ENCODE peak calls at places on chromosomes 1 and 21, in ten cellular contexts. P is activated T-cell treated with anti-CD3 and anti-CD28 coated beads, Interleukin-2, amount 50 U/mL, for 4 hours; O is occipital lobe; L is posterior cingulate gyrus; V is EL; N is NCI-H526; C is suprapubic skin; E is EH; H is M059J; D is activated CD8-positive, alpha-beta memory T cell treated with anti-CD3 and anti-CD28 coated beads for 4 hours. F is an unnamed sample.

GRCh38 chr1:24393892-24394291 is 19.7 kb downstream of the STPG1 start:
- DNase-seq in N (no peak), E (peak; percentile 90), D (no peak), H (peak; percentile 83), C (peak; percentile 44), O (no peak), P (no peak), L (no peak), V (peak; percentile 90), F (peak; percentile 82)

GRCh38 chr1:159934136-159935039 is 9.1 kb upstream of the TAGLN2 start:
- DNase-seq in L (no peak), P (no peak), D (no peak), N (no peak), C (no peak), O (no peak), E (no peak), H (no peak), V (no peak), F (no peak)

GRCh38 chr1:58848818-58849411 is 65.1 kb upstream of the JUN start:
- DNase-seq in V (peak; percentile 99), N (no peak), D (no peak), C (peak; percentile 83), L (peak; percentile 51), P (no peak), O (peak; percentile 52), H (peak; percentile 99), E (peak; percentile 99), F (peak; percentile 97)

GRCh38 chr1:9652379-9653194 is 1.1 kb downstream of the PIK3CD start:
- DNase-seq in H (no peak), P (peak; percentile 50), N (no peak), C (no peak), L (no peak), E (peak; percentile 27), D (no peak), O (no peak), V (peak; percentile 38), F (no peak)

GRCh38 chr1:166920561-166921475 is 44.8 kb upstream of the TADA1 start:
- DNase-seq in C (no peak), V (no peak), P (no peak), O (no peak), H (no peak), E (no peak), N (no peak), D (no peak), L (no peak), F (no peak)

GRCh38 chr1:153776971-153777370 is 1.8 kb downstream of the SLC27A3 start:
- DNase-seq in D (no peak), O (no peak), L (no peak), P (no peak), H (no peak), N (no peak), C (no peak), V (no peak), E (no peak), F (no peak)

GRCh38 chr21:31011412-31011811 is 26.9 kb downstream of the KRTAP19-8 start:
- DNase-seq in E (no peak), D (no peak), L (no peak), O (no peak), H (no peak), C (no peak), N (no peak), P (no peak), V (no peak), F (no peak)

GRCh38 chr1:198465201-198466144 is 75.0 kb downstream of the ATP6V1G3 start:
- DNase-seq in P (no peak), O (no peak), E (peak; percentile 82), H (peak; percentile 75), C (no peak), L (no peak), N (no peak), V (peak; percentile 77), D (no peak), F (peak; percentile 55)

GRCh38 chr1:85708826-85709222 is 591 bp upstream of the ZNHIT6 start:
- DNase-seq in D (no peak), C (no peak), E (no peak), V (no peak), H (no peak), L (no peak), P (no peak), O (no peak), N (peak; percentile 47), F (no peak)

GRCh38 chr1:96843196-96843595 is 121.6 kb downstream of the PTBP2 start:
- DNase-seq in D (no peak), O (no peak), H (peak; percentile 8), L (no peak), P (no peak), N (no peak), E (peak; percentile 58), C (no peak), V (peak; percentile 44), F (peak; percentile 55)

GRCh38 chr1:5684791-5685190 is 307.4 kb downstream of the NPHP4 start:
- DNase-seq in O (no peak), D (no peak), N (no peak), H (no peak), E (no peak), C (no peak), V (no peak), P (no peak), L (no peak), F (no peak)

GRCh38 chr1:33997127-33998047 is 133.5 kb downstream of the HMGB4 start:
- DNase-seq in N (peak; percentile 70), H (peak; percentile 51), O (no peak), D (no peak), C (peak; percentile 50), E (peak; percentile 31), P (no peak), V (no peak), L (no peak), F (no peak)

GRCh38 chr1:7084232-7084894 is 299.1 kb downstream of the CAMTA1 start:
- DNase-seq in C (peak; percentile 77), V (no peak), H (no peak), L (no peak), P (no peak), O (no peak), D (no peak), N (no peak), E (no peak), F (no peak)

GRCh38 chr1:35599411-35599810 is 26.3 kb downstream of the TFAP2E start:
- DNase-seq in V (no peak), O (no peak), D (no peak), N (no peak), C (no peak), E (no peak), L (no peak), H (no peak), P (no peak), F (no peak)

GRCh38 chr1:157960773-157961172 is 32.7 kb upstream of the KIRREL1 start:
- DNase-seq in V (no peak), N (no peak), H (no peak), L (no peak), D (no peak), E (no peak), C (no peak), P (no peak), O (no peak), F (no peak)

GRCh38 chr1:167059045-167059728 is 31.0 kb downstream of the GPA33 start:
- DNase-seq in C (no peak), P (peak; percentile 70), H (peak; percentile 71), E (peak; percentile 65), L (peak; percentile 48), N (peak; percentile 52), V (peak; percentile 63), O (peak; percentile 50), D (peak; percentile 32), F (peak; percentile 50)

GRCh38 chr1:41152622-41153044 is 89.5 kb downstream of the SCMH1 start:
- DNase-seq in H (peak; percentile 96), C (no peak), O (no peak), E (peak; percentile 97), V (peak; percentile 92), L (no peak), D (no peak), N (no peak), P (no peak), F (peak; percentile 99)

GRCh38 chr1:6962956-6963915 is 178.0 kb downstream of the CAMTA1 start:
- DNase-seq in O (no peak), L (no peak), E (no peak), H (peak; percentile 33), V (peak; percentile 49), P (peak; percentile 55), D (no peak), C (no peak), N (peak; percentile 71), F (peak; percentile 28)

GRCh38 chr1:69567847-69568434 is at the start of gene LRRC7:
- DNase-seq in V (peak; percentile 4), C (no peak), D (no peak), L (peak; percentile 45), H (peak; percentile 14), E (peak; percentile 0), N (peak; percentile 30), P (no peak), O (peak; percentile 53), F (no peak)

GRCh38 chr1:206836111-206836510 is 29.3 kb upstream of the IL20 start:
- DNase-seq in L (no peak), D (no peak), E (peak; percentile 39), N (no peak), O (no peak), P (no peak), V (no peak), H (no peak), C (no peak), F (no peak)

GRCh38 chr1:22457356-22457755 is 5.7 kb downstream of the ZBTB40 start:
- DNase-seq in E (peak; percentile 13), C (no peak), L (no peak), N (no peak), H (peak; percentile 21), O (no peak), D (no peak), V (no peak), P (no peak), F (no peak)

GRCh38 chr1:37479255-37480124 is 5.1 kb downstream of the ZC3H12A start:
- DNase-seq in V (peak; percentile 86), O (peak; percentile 57), P (peak; percentile 94), D (peak; percentile 90), H (peak; percentile 94), E (peak; percentile 85), N (no peak), L (no peak), C (peak; percentile 93), F (peak; percentile 96)

GRCh38 chr1:240719953-240720700 is 108.2 kb upstream of the GREM2 start:
- DNase-seq in D (no peak), P (no peak), E (peak; percentile 81), O (no peak), L (no peak), H (no peak), N (no peak), C (no peak), V (peak; percentile 57), F (no peak)

GRCh38 chr1:41221995-41222991 is 19.8 kb downstream of the SCMH1 start:
- DNase-seq in N (no peak), H (peak; percentile 4), D (no peak), C (no peak), V (no peak), O (no peak), P (no peak), E (no peak), L (no peak), F (no peak)

GRCh38 chr1:65949230-65949626 is 156.5 kb downstream of the PDE4B start:
- DNase-seq in O (no peak), H (peak; percentile 10), P (no peak), C (no peak), L (no peak), V (no peak), D (no peak), E (peak; percentile 16), N (no peak), F (peak; percentile 37)

GRCh38 chr1:172476218-172476811 is 32.4 kb upstream of the PIGC start:
- DNase-seq in D (no peak), L (no peak), C (no peak), H (peak; percentile 83), E (no peak), N (no peak), V (peak; percentile 57), O (no peak), P (no peak), F (peak; percentile 80)

GRCh38 chr1:195897072-195897471 is 711.2 kb downstream of the KCNT2 start:
- DNase-seq in P (no peak), N (no peak), O (no peak), H (no peak), D (no peak), E (no peak), C (no peak), L (no peak), V (no peak), F (no peak)

GRCh38 chr1:185645201-185645640 is 89.0 kb upstream of the HMCN1 start:
- DNase-seq in H (peak; percentile 81), L (no peak), E (peak; percentile 95), D (no peak), P (no peak), O (no peak), N (no peak), C (no peak), V (peak; percentile 66), F (peak; percentile 51)

F was measured in renal cortical epithelial cell.